ENCODE peak calls at places on chromosomes 11 and 22, in eight cellular contexts. R is mammary epithelial cell; J is fibroblast of the aortic adventitia; W is effector memory CD4-positive, alpha-beta T cell; Q is PC-9; C is cardiac fibroblast; O is foreskin fibroblast; E is sigmoid colon. M is an unnamed sample.

GRCh38 chr11:15852179-15852578 is 504.2 kb downstream of the SOX6 start:
- DNase-seq in R (peak; percentile 21), J (peak; percentile 17), W (no peak), Q (no peak), C (peak; percentile 57), O (peak; percentile 21), E (no peak), M (no peak)

GRCh38 chr11:567036-567628 is 6.4 kb downstream of the RASSF7 start:
- DNase-seq in R (no peak), J (no peak), W (no peak), Q (no peak), C (no peak), O (no peak), E (no peak), M (no peak)

GRCh38 chr11:73344191-73344607 is 32.0 kb upstream of the RELT start:
- DNase-seq in R (no peak), J (no peak), W (no peak), Q (no peak), C (no peak), O (no peak), E (peak; percentile 83), M (no peak)

GRCh38 chr11:64906314-64906635 is 10.7 kb downstream of the ATG2A start:
- DNase-seq in R (no peak), J (no peak), W (no peak), Q (no peak), C (no peak), O (no peak), E (no peak), M (no peak)

GRCh38 chr22:47066616-47066905 is 304.1 kb downstream of the TBC1D22A start:
- DNase-seq in R (no peak), J (no peak), W (no peak), Q (no peak), C (no peak), O (no peak), E (no peak), M (no peak)

GRCh38 chr11:57370251-57370650 is 10.7 kb downstream of the PRG3 start:
- DNase-seq in R (peak; percentile 78), J (peak; percentile 61), W (no peak), Q (no peak), C (peak; percentile 43), O (peak; percentile 71), E (no peak), M (peak; percentile 62)

GRCh38 chr11:64122411-64123101 is 43.4 kb downstream of the MACROD1 start:
- DNase-seq in R (no peak), J (no peak), W (no peak), Q (no peak), C (no peak), O (no peak), E (no peak), M (no peak)

GRCh38 chr22:47564158-47564450 is 801.7 kb downstream of the TBC1D22A start:
- DNase-seq in R (no peak), J (no peak), W (no peak), Q (no peak), C (no peak), O (no peak), E (no peak), M (no peak)

GRCh38 chr22:22687638-22688500 is 43.5 kb downstream of the GGTLC2 start:
- DNase-seq in R (peak; percentile 9), J (peak; percentile 71), W (no peak), Q (no peak), C (peak; percentile 73), O (peak; percentile 79), E (no peak), M (no peak)

GRCh38 chr22:48055827-48056226 is 1293.4 kb downstream of the TBC1D22A start:
- DNase-seq in R (no peak), J (no peak), W (no peak), Q (no peak), C (no peak), O (no peak), E (no peak), M (no peak)

GRCh38 chr11:122159173-122159701 is 43.2 kb upstream of the BLID start:
- DNase-seq in R (peak; percentile 52), J (peak; percentile 76), W (no peak), Q (no peak), C (peak; percentile 77), O (peak; percentile 77), E (peak; percentile 64), M (no peak)

GRCh38 chr11:95486979-95487378 is 256.0 kb upstream of the SESN3 start:
- DNase-seq in R (no peak), J (no peak), W (no peak), Q (no peak), C (no peak), O (no peak), E (no peak), M (no peak)

GRCh38 chr11:12868315-12869073 is 140.6 kb upstream of the RASSF10 start:
- DNase-seq in R (no peak), J (peak; percentile 39), W (no peak), Q (no peak), C (peak; percentile 33), O (peak; percentile 47), E (no peak), M (no peak)

GRCh38 chr22:17931400-17931825 is 92.9 kb downstream of the MICAL3 start:
- DNase-seq in R (no peak), J (no peak), W (no peak), Q (no peak), C (no peak), O (peak; percentile 50), E (no peak), M (no peak)

GRCh38 chr22:33361581-33361980 is 303.4 kb upstream of the SYN3 start:
- DNase-seq in R (peak; percentile 49), J (no peak), W (no peak), Q (no peak), C (peak; percentile 34), O (no peak), E (no peak), M (no peak)

GRCh38 chr11:46611526-46612304 is 5.3 kb downstream of the HARBI1 start:
- DNase-seq in R (no peak), J (no peak), W (no peak), Q (no peak), C (no peak), O (no peak), E (no peak), M (no peak)

GRCh38 chr11:69814902-69815301 is 4.3 kb downstream of the FGF3 start:
- DNase-seq in R (no peak), J (no peak), W (no peak), Q (no peak), C (no peak), O (no peak), E (no peak), M (no peak)

GRCh38 chr11:113014262-113014661 is 53.0 kb downstream of the NCAM1 start:
- DNase-seq in R (no peak), J (no peak), W (no peak), Q (no peak), C (no peak), O (peak; percentile 6), E (peak; percentile 83), M (no peak)

GRCh38 chr11:19846654-19847330 is 134.2 kb downstream of the NAV2 start:
- DNase-seq in R (no peak), J (no peak), W (no peak), Q (no peak), C (peak; percentile 17), O (peak; percentile 25), E (no peak), M (no peak)

GRCh38 chr11:29227816-29228215 is 789.0 kb downstream of the KCNA4 start:
- DNase-seq in R (no peak), J (peak; percentile 53), W (no peak), Q (no peak), C (peak; percentile 56), O (no peak), E (no peak), M (no peak)

GRCh38 chr11:86464509-86465221 is 90.0 kb downstream of the CCDC81 start:
- DNase-seq in R (no peak), J (no peak), W (no peak), Q (no peak), C (no peak), O (no peak), E (no peak), M (no peak)

GRCh38 chr11:108498816-108499408 is 728 bp upstream of the POGLUT3 start:
- DNase-seq in R (no peak), J (no peak), W (no peak), Q (no peak), C (no peak), O (no peak), E (peak; percentile 63), M (no peak)
- H3K4me3 ChIP-seq in R (no peak overlapping the region), J (peak overlapping the region; percentile 68), W (peak overlapping the region; percentile 79), Q (peak overlapping the region; percentile 78), C (peak overlapping the region; percentile 57), O (peak overlapping the region; percentile 72), E (peak overlapping the region; percentile 84), M (no peak overlapping the region)

GRCh38 chr22:36776722-36777121 is 803 bp upstream of the IFT27 start:
- DNase-seq in R (no peak), J (no peak), W (no peak), Q (no peak), C (no peak), O (no peak), E (no peak), M (no peak)

GRCh38 chr22:36773935-36774334 is 2.0 kb downstream of the IFT27 start:
- DNase-seq in R (peak; percentile 31), J (peak; percentile 65), W (no peak), Q (no peak), C (peak; percentile 68), O (peak; percentile 68), E (no peak), M (no peak)

GRCh38 chr22:36775966-36776669 is at the start of gene IFT27:
- DNase-seq in R (peak; percentile 100), J (peak; percentile 100), W (peak; percentile 98), Q (peak; percentile 99), C (peak; percentile 100), O (peak; percentile 100), E (peak; percentile 100), M (peak; percentile 100)

GRCh38 chr22:36778020-36778419 is 2.1 kb upstream of the IFT27 start:
- DNase-seq in R (no peak), J (no peak), W (no peak), Q (no peak), C (no peak), O (no peak), E (no peak), M (no peak)

GRCh38 chr22:36775589-36775965 is 342 bp downstream of the IFT27 start:
- DNase-seq in R (peak; percentile 7), J (peak; percentile 14), W (peak; percentile 19), Q (peak; percentile 30), C (no peak), O (peak; percentile 33), E (peak; percentile 78), M (no peak)
- H3K4me3 ChIP-seq in R (peak overlapping the region; percentile 72), J (peak overlapping the region; percentile 85), W (peak overlapping the region; percentile 55), Q (peak overlapping the region; percentile 76), C (peak overlapping the region; percentile 87), O (peak overlapping the region; percentile 87), E (peak overlapping the region; percentile 98), M (peak overlapping the region; percentile 87)

DNA sequence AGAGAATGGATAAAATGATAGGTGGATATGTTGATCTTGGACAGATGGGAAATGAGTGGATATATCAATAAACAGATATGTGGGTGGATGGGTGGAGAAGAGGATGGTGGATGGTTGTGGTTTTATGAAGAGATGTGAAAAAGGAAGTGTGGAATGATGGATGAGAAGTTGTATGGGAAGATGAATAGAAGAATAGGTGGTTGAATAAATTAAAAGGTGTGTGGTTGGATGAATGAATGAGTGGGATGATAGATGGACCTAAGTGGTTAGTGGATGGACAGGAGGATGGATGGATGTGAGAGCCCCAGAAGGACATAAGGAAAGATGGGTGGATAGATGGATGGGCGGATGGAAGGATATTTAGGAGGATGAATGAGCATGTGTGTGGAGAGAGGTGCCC is 913 bp upstream of the CD44 start:
- DNase-seq in R (no peak), J (no peak), W (no peak), Q (no peak), C (no peak), O (no peak), E (no peak), M (no peak)
- H3K4me3 ChIP-seq in R (no peak overlapping the region), J (peak overlapping the region; percentile 98), W (peak overlapping the region; percentile 85), Q (peak overlapping the region; percentile 70), C (no peak overlapping the region), O (peak overlapping the region; percentile 75), E (peak overlapping the region; percentile 90), M (no peak overlapping the region)

GRCh38 chr22:42282943-42283287 is 12.5 kb upstream of the TCF20 start:
- DNase-seq in R (no peak), J (no peak), W (no peak), Q (no peak), C (no peak), O (no peak), E (no peak), M (no peak)
- H3K4me3 ChIP-seq in R (no peak overlapping the region), J (no peak overlapping the region), W (peak overlapping the region; percentile 47), Q (no peak overlapping the region), C (no peak overlapping the region), O (no peak overlapping the region), E (peak overlapping the region; percentile 42), M (no peak overlapping the region)

M was measured in keratinocyte.